ENCODE peak calls at places on chromosomes 3 and 15, in ten cellular contexts. One of them, this sample, is unnamed.

GRCh38 chr15:101008158-101009139 is 89.3 kb downstream of the LRRK1 start:
- DNase-seq in mesothelial cell of epicardium: peak
- DNase-seq in GM19239: peak
- DNase-seq in mucosa of gallbladder: peak
- DNase-seq in HFF-Myc: no peak
- DNase-seq in mammary epithelial cell: peak
- DNase-seq in tibial nerve: peak
- DNase-seq in CD4-positive, alpha-beta memory T cell: peak
- DNase-seq in HCEC 1CT: peak
- DNase-seq in posterior cingulate gyrus: peak
- DNase-seq in this sample: peak

GRCh38 chr3:45337839-45338470 is 50.4 kb upstream of the LARS2 start:
- DNase-seq in HCEC 1CT: no peak
- DNase-seq in mucosa of gallbladder: no peak
- DNase-seq in HFF-Myc: no peak
- DNase-seq in mammary epithelial cell: no peak
- DNase-seq in mesothelial cell of epicardium: no peak
- DNase-seq in CD4-positive, alpha-beta memory T cell: no peak
- DNase-seq in posterior cingulate gyrus: no peak
- DNase-seq in GM19239: no peak
- DNase-seq in tibial nerve: no peak
- DNase-seq in this sample: no peak

GRCh38 chr3:151197981-151198767 is 4.8 kb downstream of the GPR171 start:
- DNase-seq in mesothelial cell of epicardium: no peak
- DNase-seq in HFF-Myc: no peak
- DNase-seq in CD4-positive, alpha-beta memory T cell: no peak
- DNase-seq in mucosa of gallbladder: no peak
- DNase-seq in mammary epithelial cell: no peak
- DNase-seq in posterior cingulate gyrus: no peak
- DNase-seq in GM19239: no peak
- DNase-seq in HCEC 1CT: peak
- DNase-seq in tibial nerve: no peak
- DNase-seq in this sample: no peak

GRCh38 chr15:24878153-24878552 is 76.6 kb upstream of the SNRPN start:
- DNase-seq in mucosa of gallbladder: peak
- DNase-seq in HCEC 1CT: no peak
- DNase-seq in tibial nerve: no peak
- DNase-seq in GM19239: no peak
- DNase-seq in mesothelial cell of epicardium: no peak
- DNase-seq in posterior cingulate gyrus: peak
- DNase-seq in mammary epithelial cell: peak
- DNase-seq in HFF-Myc: no peak
- DNase-seq in CD4-positive, alpha-beta memory T cell: no peak
- DNase-seq in this sample: no peak

GRCh38 chr3:52529376-52530333 is 4.0 kb downstream of the NT5DC2 start:
- DNase-seq in CD4-positive, alpha-beta memory T cell: no peak
- DNase-seq in tibial nerve: no peak
- DNase-seq in mucosa of gallbladder: no peak
- DNase-seq in HFF-Myc: no peak
- DNase-seq in posterior cingulate gyrus: no peak
- DNase-seq in mammary epithelial cell: no peak
- DNase-seq in mesothelial cell of epicardium: no peak
- DNase-seq in HCEC 1CT: no peak
- DNase-seq in GM19239: no peak
- DNase-seq in this sample: no peak

GRCh38 chr15:39358441-39359041 is 222.3 kb upstream of the THBS1 start:
- DNase-seq in tibial nerve: no peak
- DNase-seq in mammary epithelial cell: peak
- DNase-seq in posterior cingulate gyrus: no peak
- DNase-seq in HCEC 1CT: no peak
- DNase-seq in HFF-Myc: no peak
- DNase-seq in mucosa of gallbladder: no peak
- DNase-seq in GM19239: peak
- DNase-seq in mesothelial cell of epicardium: no peak
- DNase-seq in CD4-positive, alpha-beta memory T cell: no peak
- DNase-seq in this sample: no peak

GRCh38 chr15:74307827-74308642 is 59.4 kb downstream of the CYP11A1 start:
- DNase-seq in mesothelial cell of epicardium: no peak
- DNase-seq in HCEC 1CT: peak
- DNase-seq in CD4-positive, alpha-beta memory T cell: peak
- DNase-seq in mammary epithelial cell: peak
- DNase-seq in mucosa of gallbladder: peak
- DNase-seq in posterior cingulate gyrus: peak
- DNase-seq in HFF-Myc: no peak
- DNase-seq in tibial nerve: peak
- DNase-seq in GM19239: peak
- DNase-seq in this sample: no peak

GRCh38 chr3:23713641-23714040 is 92.1 kb upstream of the UBE2E1 start:
- DNase-seq in GM19239: no peak
- DNase-seq in mucosa of gallbladder: no peak
- DNase-seq in tibial nerve: no peak
- DNase-seq in posterior cingulate gyrus: no peak
- DNase-seq in CD4-positive, alpha-beta memory T cell: no peak
- DNase-seq in HFF-Myc: no peak
- DNase-seq in mammary epithelial cell: no peak
- DNase-seq in HCEC 1CT: peak
- DNase-seq in mesothelial cell of epicardium: no peak
- DNase-seq in this sample: no peak

GRCh38 chr3:16441306-16441898 is 72.1 kb downstream of the RFTN1 start:
- DNase-seq in mucosa of gallbladder: no peak
- DNase-seq in HFF-Myc: no peak
- DNase-seq in mesothelial cell of epicardium: no peak
- DNase-seq in mammary epithelial cell: no peak
- DNase-seq in HCEC 1CT: peak
- DNase-seq in tibial nerve: no peak
- DNase-seq in posterior cingulate gyrus: no peak
- DNase-seq in CD4-positive, alpha-beta memory T cell: no peak
- DNase-seq in GM19239: no peak
- DNase-seq in this sample: no peak

GRCh38 chr15:35958936-35959335 is 413.0 kb upstream of the DPH6 start:
- DNase-seq in HCEC 1CT: no peak
- DNase-seq in mammary epithelial cell: no peak
- DNase-seq in mucosa of gallbladder: no peak
- DNase-seq in tibial nerve: no peak
- DNase-seq in HFF-Myc: no peak
- DNase-seq in CD4-positive, alpha-beta memory T cell: no peak
- DNase-seq in mesothelial cell of epicardium: no peak
- DNase-seq in posterior cingulate gyrus: no peak
- DNase-seq in GM19239: no peak
- DNase-seq in this sample: no peak

GRCh38 chr15:74787251-74788041 is 5.6 kb downstream of the CSK start:
- DNase-seq in posterior cingulate gyrus: peak
- DNase-seq in CD4-positive, alpha-beta memory T cell: peak
- DNase-seq in mesothelial cell of epicardium: no peak
- DNase-seq in HFF-Myc: peak
- DNase-seq in tibial nerve: no peak
- DNase-seq in mucosa of gallbladder: peak
- DNase-seq in mammary epithelial cell: peak
- DNase-seq in HCEC 1CT: no peak
- DNase-seq in GM19239: peak
- DNase-seq in this sample: peak

GRCh38 chr15:95169701-95170459 is 938.5 kb downstream of the MCTP2 start:
- DNase-seq in tibial nerve: peak
- DNase-seq in mammary epithelial cell: no peak
- DNase-seq in HCEC 1CT: peak
- DNase-seq in HFF-Myc: no peak
- DNase-seq in GM19239: no peak
- DNase-seq in mesothelial cell of epicardium: no peak
- DNase-seq in CD4-positive, alpha-beta memory T cell: no peak
- DNase-seq in posterior cingulate gyrus: peak
- DNase-seq in mucosa of gallbladder: peak
- DNase-seq in this sample: no peak

GRCh38 chr3:127085576-127085975 is 102.7 kb downstream of the PLXNA1 start:
- DNase-seq in GM19239: no peak
- DNase-seq in CD4-positive, alpha-beta memory T cell: no peak
- DNase-seq in tibial nerve: no peak
- DNase-seq in mucosa of gallbladder: no peak
- DNase-seq in mammary epithelial cell: no peak
- DNase-seq in HCEC 1CT: no peak
- DNase-seq in HFF-Myc: no peak
- DNase-seq in posterior cingulate gyrus: no peak
- DNase-seq in mesothelial cell of epicardium: no peak
- DNase-seq in this sample: no peak

GRCh38 chr3:149195221-149195620 is 26.4 kb downstream of the CP start:
- DNase-seq in posterior cingulate gyrus: no peak
- DNase-seq in CD4-positive, alpha-beta memory T cell: no peak
- DNase-seq in mesothelial cell of epicardium: no peak
- DNase-seq in HFF-Myc: no peak
- DNase-seq in mucosa of gallbladder: no peak
- DNase-seq in mammary epithelial cell: no peak
- DNase-seq in HCEC 1CT: no peak
- DNase-seq in GM19239: no peak
- DNase-seq in tibial nerve: no peak
- DNase-seq in this sample: no peak